ENCODE peak calls at places on chromosome 18, in four cellular contexts. G is uterus, B is tibial nerve, Z is ovary. E is an unnamed sample.

GRCh38 chr18:59671533-59671932 is 25.7 kb downstream of the CCBE1 start:
- DNase-seq in G (no peak), B (no peak), Z (no peak), E (no peak)

GRCh38 chr18:79573921-79574491 is 105.6 kb upstream of the CTDP1 start:
- DNase-seq in G (peak; percentile 13), B (peak; percentile 5), Z (peak; percentile 16), E (peak; percentile 11)

GRCh38 chr18:79754022-79754761 is 43.5 kb upstream of the KCNG2 start:
- DNase-seq in G (no peak), B (no peak), Z (no peak), E (peak; percentile 32)

GRCh38 chr18:6054443-6054842 is 159.1 kb upstream of the TMEM200C start:
- DNase-seq in G (no peak), B (no peak), Z (no peak), E (no peak)

GRCh38 chr18:54843302-54843701 is 15.0 kb downstream of the RAB27B start:
- DNase-seq in G (no peak), B (no peak), Z (no peak), E (no peak)

GRCh38 chr18:47932603-47933002 is 2.1 kb upstream of the SMAD2 start:
- DNase-seq in G (no peak), B (no peak), Z (no peak), E (no peak)

GRCh38 chr18:8480506-8481328 is 128.5 kb upstream of the RAB12 start:
- DNase-seq in G (peak; percentile 36), B (no peak), Z (peak; percentile 44), E (peak; percentile 47)

GRCh38 chr18:35040638-35040987 is 600 bp upstream of the MAPRE2 start:
- DNase-seq in G (no peak), B (no peak), Z (no peak), E (no peak)

GRCh38 chr18:75036941-75037516 is 171.9 kb downstream of the PTGR3 start:
- DNase-seq in G (no peak), B (no peak), Z (no peak), E (no peak)

GRCh38 chr18:45521151-45521550 is 94.1 kb upstream of the SLC14A2 start:
- DNase-seq in G (no peak), B (no peak), Z (no peak), E (no peak)

GRCh38 chr18:7608798-7609197 is 41.7 kb downstream of the PTPRM start:
- DNase-seq in G (no peak), B (no peak), Z (no peak), E (no peak)

GRCh38 chr18:78875268-78875997 is 104.2 kb upstream of the SALL3 start:
- DNase-seq in G (no peak), B (no peak), Z (no peak), E (no peak)

GRCh38 chr18:66457245-66457644 is 146.6 kb downstream of the CDH19 start:
- DNase-seq in G (no peak), B (no peak), Z (no peak), E (no peak)

GRCh38 chr18:46324556-46324955 is 220.4 kb downstream of the HAUS1 start:
- DNase-seq in G (no peak), B (no peak), Z (no peak), E (no peak)

GRCh38 chr18:57543560-57543959 is 42.9 kb downstream of the FECH start:
- DNase-seq in G (no peak), B (no peak), Z (no peak), E (no peak)

GRCh38 chr18:23689616-23690504 is 607 bp downstream of the LAMA3 start:
- DNase-seq in G (peak; percentile 31), B (no peak), Z (peak; percentile 52), E (peak; percentile 24)

GRCh38 chr18:32530947-32531651 is 60.4 kb upstream of the GAREM1 start:
- DNase-seq in G (no peak), B (no peak), Z (no peak), E (no peak)

GRCh38 chr18:3051718-3052410 is 38.9 kb upstream of the LPIN2 start:
- DNase-seq in G (no peak), B (no peak), Z (no peak), E (no peak)

GRCh38 chr18:13268035-13268700 is 49.6 kb downstream of the LDLRAD4 start:
- DNase-seq in G (peak; percentile 47), B (no peak), Z (no peak), E (no peak)

GRCh38 chr18:13266208-13267100 is 47.9 kb downstream of the LDLRAD4 start:
- DNase-seq in G (peak; percentile 37), B (no peak), Z (no peak), E (no peak)

GRCh38 chr18:13265901-13266207 is 47.3 kb downstream of the LDLRAD4 start:
- DNase-seq in G (no peak), B (no peak), Z (no peak), E (no peak)

GRCh38 chr18:13268746-13269285 is 50.3 kb downstream of the LDLRAD4 start:
- DNase-seq in G (no peak), B (no peak), Z (no peak), E (no peak)

DNA sequence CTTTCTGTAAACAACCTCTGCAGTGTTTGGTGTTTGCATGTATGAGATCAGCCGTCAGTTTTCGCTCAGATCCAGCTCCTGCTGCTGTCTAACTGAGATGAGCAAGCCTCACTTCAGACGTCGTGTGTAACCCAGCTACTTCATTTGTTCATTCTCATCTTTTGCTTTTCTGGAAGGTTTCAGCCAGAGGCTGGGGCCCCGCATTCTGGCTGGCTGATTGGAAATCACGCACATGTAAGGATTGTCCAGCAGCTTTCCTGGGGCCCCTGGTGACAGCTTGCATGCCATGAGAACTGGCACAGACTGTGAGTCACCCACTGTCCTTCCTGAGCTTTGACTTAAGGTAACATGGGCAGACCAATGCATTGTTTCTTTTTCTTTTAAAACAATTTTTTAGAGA is 49.0 kb downstream of the LDLRAD4 start:
- DNase-seq in G (no peak), B (no peak), Z (no peak), E (no peak)
- TF ChIP-seq POLR2A in G (no peak), B (no peak), Z (no peak), E (no peak)

DNA sequence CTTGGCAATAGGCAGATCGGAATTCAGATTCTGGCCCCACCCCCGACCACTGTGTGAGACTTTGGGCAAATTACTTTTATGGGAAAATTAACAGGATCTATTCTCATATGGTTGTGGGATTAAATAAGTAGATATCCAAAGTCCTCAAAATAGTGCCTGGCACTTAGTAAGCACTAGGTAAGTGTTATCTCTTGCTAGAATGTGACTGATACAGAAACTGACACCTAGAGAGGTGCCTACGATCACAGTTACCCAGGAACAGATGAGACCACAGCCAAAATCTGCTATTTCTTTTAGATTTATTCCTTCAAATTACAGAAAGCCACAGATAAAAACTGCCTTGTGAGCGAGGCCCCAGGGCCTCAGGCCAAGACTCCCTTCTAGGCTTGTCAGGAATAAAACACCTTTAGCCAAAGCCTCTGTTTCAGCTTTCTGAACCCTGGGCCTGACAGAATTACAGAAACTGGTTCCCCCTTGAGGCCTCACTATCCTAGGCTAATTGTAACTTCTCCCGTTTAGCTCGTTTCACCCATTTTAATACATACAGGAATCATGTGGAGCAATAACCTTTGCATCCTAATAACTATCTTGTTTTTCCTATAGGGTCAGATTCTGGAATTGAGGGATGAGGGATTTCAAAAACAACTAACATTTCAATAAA is 22.3 kb upstream of the CHMP1B start:
- DNase-seq in G (no peak), B (no peak), Z (no peak), E (no peak)
- H3K4me3 ChIP-seq in G (no peak overlapping the region), B (no peak overlapping the region), Z (no peak overlapping the region), E (no peak overlapping the region)

GRCh38 chr18:27789406-27789805 is 387.5 kb downstream of the CDH2 start:
- DNase-seq in G (no peak), B (no peak), Z (no peak), E (no peak)
- TF ChIP-seq CTCF in G (no peak), B (no peak), Z (no peak), E (no peak)

GRCh38 chr18:22169011-22169888 is at the start of gene GATA6:
- DNase-seq in G (peak; percentile 93), B (peak; percentile 45), Z (peak; percentile 94), E (peak; percentile 97)
- TF ChIP-seq POLR2A in G (peak; percentile 81), B (no peak), Z (peak; percentile 83), E (peak; percentile 97)

DNA sequence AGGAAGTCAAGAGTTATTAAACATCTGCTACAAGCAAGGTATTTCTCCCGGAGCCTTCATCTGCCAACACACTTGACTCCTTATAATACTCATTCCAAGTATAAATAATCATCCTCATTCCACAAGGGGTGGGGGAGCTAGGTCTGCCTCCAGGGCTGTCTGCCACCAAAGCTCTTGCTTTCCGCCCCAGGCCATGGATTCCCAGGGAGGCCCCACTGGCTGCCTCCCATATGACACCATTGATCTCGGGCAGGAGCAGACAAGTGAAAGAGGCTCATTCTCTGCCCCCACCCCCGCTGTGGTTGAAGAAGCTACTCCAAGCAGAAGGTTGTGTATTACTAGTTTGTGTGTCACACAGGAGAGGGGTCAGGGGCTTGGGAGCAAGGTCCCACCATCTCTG is 99.5 kb downstream of the MRO start:
- DNase-seq in G (no peak), B (no peak), Z (no peak), E (no peak)
- H3K4me3 ChIP-seq in G (no peak overlapping the region), B (no peak overlapping the region), Z (no peak overlapping the region), E (no peak overlapping the region)

GRCh38 chr18:72768681-72769229 is 99.0 kb downstream of the NETO1 start:
- DNase-seq in G (no peak), B (no peak), Z (no peak), E (no peak)
- TF ChIP-seq CTCF in G (no peak), B (no peak), Z (no peak), E (no peak)

DNA sequence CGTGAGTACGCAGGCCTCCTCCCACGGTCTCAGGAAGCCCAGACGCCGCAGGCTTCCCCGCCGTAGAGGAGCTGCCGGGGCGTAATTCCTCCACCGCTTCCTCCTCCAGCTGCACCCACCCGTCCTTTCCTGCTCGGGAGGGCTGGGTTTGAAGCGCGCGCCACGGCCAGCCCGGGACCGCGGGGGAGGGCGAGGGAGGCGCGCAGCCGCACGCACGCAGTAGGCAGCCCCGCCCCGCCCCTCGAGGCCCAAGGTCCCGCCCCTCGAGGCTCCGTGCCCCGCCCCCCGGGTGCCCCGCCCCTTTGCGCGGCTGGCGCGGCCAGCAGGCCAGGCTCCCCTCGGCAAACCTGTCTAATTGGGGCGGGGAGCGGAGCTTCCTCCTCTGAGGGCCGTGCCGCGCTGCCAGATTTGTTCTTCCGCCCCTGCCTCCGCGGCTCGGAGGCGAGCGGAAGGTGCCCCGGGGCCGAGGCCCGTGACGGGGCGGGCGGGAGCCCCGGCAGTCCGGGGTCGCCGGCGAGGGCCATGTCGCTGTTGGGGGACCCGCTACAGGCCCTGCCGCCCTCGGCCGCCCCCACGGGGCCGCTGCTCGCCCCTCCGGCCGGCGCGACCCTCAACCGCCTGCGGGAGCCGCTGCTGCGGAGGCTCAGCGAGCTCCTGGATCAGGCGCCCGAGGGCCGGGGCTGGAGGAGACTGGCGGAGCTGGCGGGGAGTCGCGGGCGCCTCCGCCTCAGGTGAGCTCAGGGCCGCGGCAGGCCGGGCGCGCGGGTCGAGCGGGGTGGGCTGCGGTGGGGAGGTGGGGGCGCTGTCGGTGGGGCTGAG is at the start of gene MALT1:
- DNase-seq in G (peak; percentile 94), B (peak; percentile 83), Z (peak; percentile 97), E (peak; percentile 98)
- TF ChIP-seq POLR2A in G (peak; percentile 86), B (peak; percentile 70), Z (peak; percentile 59), E (peak; percentile 98)

GRCh38 chr18:62485684-62486083 is 37.1 kb upstream of the ZCCHC2 start:
- DNase-seq in G (no peak), B (no peak), Z (no peak), E (no peak)
- H3K4me3 ChIP-seq in G (no peak overlapping the region), B (no peak overlapping the region), Z (no peak overlapping the region), E (no peak overlapping the region)

GRCh38 chr18:22368066-22368465 is 49.6 kb downstream of the CTAGE1 start:
- DNase-seq in G (no peak), B (no peak), Z (no peak), E (no peak)

GRCh38 chr18:22363867-22364463 is 53.8 kb downstream of the CTAGE1 start:
- DNase-seq in G (no peak), B (no peak), Z (no peak), E (no peak)
- TF ChIP-seq CTCF in G (peak; percentile 28), B (peak; percentile 7), Z (no peak), E (peak; percentile 47)